ENCODE peak calls at places on chromosomes 3 and 15, in five cellular contexts. G, C, S, A and O are unnamed samples.

GRCh38 chr3:24773798-24774197 is 279.1 kb upstream of the THRB start:
- DNase-seq in C (peak), G (no peak), A (peak), S (peak), O (peak)

GRCh38 chr15:40239671-40240618 is 1.1 kb downstream of the PAK6 start:
- DNase-seq in C (no peak), G (no peak), A (no peak), S (no peak), O (no peak)

GRCh38 chr3:32460031-32460749 is 42.5 kb downstream of the CMTM6 start:
- DNase-seq in C (peak), G (peak), A (peak), S (no peak), O (no peak)

GRCh38 chr3:153443961-153444360 is 281.9 kb downstream of the RAP2B start:
- DNase-seq in A (no peak), G (no peak), C (peak), S (no peak), O (no peak)

GRCh38 chr3:103991461-103992115 is 1375.1 kb upstream of the ALCAM start:
- DNase-seq in S (no peak), A (peak), G (no peak), C (no peak), O (no peak)

GRCh38 chr3:121661376-121661775 is 673 bp upstream of the HCLS1 start:
- DNase-seq in C (no peak), G (no peak), A (no peak), S (no peak), O (no peak)

GRCh38 chr3:157832588-157832987 is 273.6 kb downstream of the SHOX2 start:
- DNase-seq in C (no peak), G (no peak), S (no peak), A (no peak), O (no peak)

GRCh38 chr3:183244981-183245476 is 8.0 kb upstream of the B3GNT5 start:
- DNase-seq in G (no peak), A (no peak), S (no peak), C (no peak), O (no peak)

GRCh38 chr3:157079677-157080369 is 80.1 kb downstream of the CCNL1 start:
- DNase-seq in C (no peak), A (no peak), G (no peak), S (no peak), O (no peak)

GRCh38 chr3:481680-482079 is 285.1 kb downstream of the CHL1 start:
- DNase-seq in S (no peak), G (no peak), C (no peak), A (no peak), O (no peak)

GRCh38 chr3:123327480-123327879 is 121.4 kb downstream of the ADCY5 start:
- DNase-seq in A (no peak), C (no peak), S (peak), G (no peak), O (no peak)

GRCh38 chr15:101001056-101001455 is 81.9 kb downstream of the LRRK1 start:
- DNase-seq in S (no peak), C (no peak), G (no peak), A (no peak), O (no peak)

GRCh38 chr15:43361313-43361903 is 9.4 kb downstream of the ZSCAN29 start:
- DNase-seq in G (no peak), S (no peak), C (no peak), A (no peak), O (no peak)

GRCh38 chr15:75656331-75656730 is 8.6 kb downstream of the SNX33 start:
- DNase-seq in S (no peak), A (no peak), G (no peak), C (no peak), O (no peak)

GRCh38 chr15:95417761-95418160 is 912.7 kb upstream of the NR2F2 start:
- DNase-seq in A (no peak), G (no peak), C (no peak), S (no peak), O (no peak)

GRCh38 chr3:129128357-129129155 is 7.0 kb upstream of the RAB43 start:
- DNase-seq in G (no peak), A (no peak), C (no peak), S (no peak), O (no peak)

GRCh38 chr3:162376761-162377160 is 880.2 kb downstream of the OTOL1 start:
- DNase-seq in C (no peak), G (no peak), A (no peak), S (no peak), O (no peak)

GRCh38 chr3:134437211-134437752 is 48.5 kb downstream of the ANAPC13 start:
- DNase-seq in S (no peak), C (no peak), G (no peak), A (no peak), O (no peak)

GRCh38 chr3:143977326-143978262 is 6.0 kb downstream of the DIPK2A start:
- DNase-seq in G (no peak), C (no peak), S (no peak), A (no peak), O (no peak)

GRCh38 chr15:63221346-63221745 is 31.9 kb downstream of the RAB8B start:
- DNase-seq in A (no peak), G (no peak), S (peak), C (no peak), O (no peak)

GRCh38 chr15:57537951-57538506 is 53.7 kb upstream of the MYZAP start:
- DNase-seq in G (no peak), C (no peak), A (no peak), S (no peak), O (no peak)

GRCh38 chr3:125003369-125003853 is 52.4 kb downstream of the HEG1 start:
- DNase-seq in G (no peak), C (no peak), A (no peak), S (peak), O (no peak)

GRCh38 chr15:64024172-64025050 is 21.9 kb downstream of the DAPK2 start:
- DNase-seq in G (no peak), S (no peak), C (no peak), A (peak), O (no peak)

GRCh38 chr15:31200735-31201151 is 99.2 kb upstream of the TRPM1 start:
- DNase-seq in S (peak), A (peak), G (peak), C (no peak), O (peak)

GRCh38 chr15:25416693-25417092 is 22.1 kb downstream of the UBE3A start:
- DNase-seq in S (no peak), A (no peak), G (no peak), C (peak), O (no peak)

GRCh38 chr15:52068004-52068403 is 44.6 kb downstream of the BCL2L10 start:
- DNase-seq in C (no peak), S (no peak), G (no peak), A (no peak), O (no peak)

GRCh38 chr15:77091072-77091471 is 20.2 kb upstream of the TSPAN3 start:
- DNase-seq in A (no peak), G (no peak), C (no peak), S (no peak), O (no peak)

GRCh38 chr3:185645596-185646381 is 59.7 kb downstream of the SENP2 start:
- DNase-seq in A (peak), G (no peak), C (no peak), S (no peak), O (peak)

GRCh38 chr3:177610677-177611654 is 413.7 kb upstream of the TBL1XR1 start:
- DNase-seq in S (no peak), A (no peak), C (peak), G (no peak), O (peak)

GRCh38 chr15:23484870-23485269 is 37.8 kb upstream of the GOLGA6L2 start:
- DNase-seq in A (no peak), G (no peak), C (no peak), S (no peak), O (no peak)